ENCODE peak calls at places on chromosomes 13 and 19, in eight cellular contexts. One of them, this sample, is unnamed.
A peak's percentile ranks its signal among the peaks of the same experiment; 100 is the strongest.

GRCh38 chr13:102772042-102772425 is 1.6 kb downstream of the TEX30 start:
- DNase-seq in retinal pigment epithelial cell: no peak
- DNase-seq in activated CD4-positive, CD25-positive, alpha-beta regulatory T cell: no peak
- DNase-seq in nucleus accumbens: no peak
- DNase-seq in activated effector memory CD4-positive, alpha-beta T cell treated with anti-CD3 and anti-CD28 coated beads, Interleukin-2, amount 50 U/mL, for 16 hours: no peak
- DNase-seq in mammary epithelial cell: no peak
- DNase-seq in NCI-H2107: no peak
- DNase-seq in HTR-8/SVneo: no peak
- DNase-seq in this sample: no peak

GRCh38 chr13:40190656-40191100 is 475.8 kb downstream of the FOXO1 start:
- DNase-seq in activated effector memory CD4-positive, alpha-beta T cell treated with anti-CD3 and anti-CD28 coated beads, Interleukin-2, amount 50 U/mL, for 16 hours: peak; percentile 87
- DNase-seq in HTR-8/SVneo: peak; percentile 3
- DNase-seq in retinal pigment epithelial cell: peak; percentile 99
- DNase-seq in activated CD4-positive, CD25-positive, alpha-beta regulatory T cell: peak; percentile 67
- DNase-seq in NCI-H2107: no peak
- DNase-seq in mammary epithelial cell: peak; percentile 93
- DNase-seq in nucleus accumbens: peak; percentile 54
- DNase-seq in this sample: peak; percentile 78

GRCh38 chr13:40192516-40193257 is 473.8 kb downstream of the FOXO1 start:
- DNase-seq in mammary epithelial cell: no peak
- DNase-seq in HTR-8/SVneo: no peak
- DNase-seq in retinal pigment epithelial cell: no peak
- DNase-seq in NCI-H2107: no peak
- DNase-seq in activated CD4-positive, CD25-positive, alpha-beta regulatory T cell: no peak
- DNase-seq in activated effector memory CD4-positive, alpha-beta T cell treated with anti-CD3 and anti-CD28 coated beads, Interleukin-2, amount 50 U/mL, for 16 hours: no peak
- DNase-seq in nucleus accumbens: peak; percentile 32
- DNase-seq in this sample: no peak

GRCh38 chr13:44865722-44866484 is 123.4 kb downstream of the NUFIP1 start:
- DNase-seq in activated CD4-positive, CD25-positive, alpha-beta regulatory T cell: no peak
- DNase-seq in mammary epithelial cell: no peak
- DNase-seq in nucleus accumbens: no peak
- DNase-seq in retinal pigment epithelial cell: no peak
- DNase-seq in activated effector memory CD4-positive, alpha-beta T cell treated with anti-CD3 and anti-CD28 coated beads, Interleukin-2, amount 50 U/mL, for 16 hours: no peak
- DNase-seq in NCI-H2107: no peak
- DNase-seq in HTR-8/SVneo: no peak
- DNase-seq in this sample: no peak

GRCh38 chr19:49565261-49565660 is 15.1 kb downstream of the NOSIP start:
- DNase-seq in HTR-8/SVneo: no peak
- DNase-seq in retinal pigment epithelial cell: no peak
- DNase-seq in mammary epithelial cell: no peak
- DNase-seq in NCI-H2107: no peak
- DNase-seq in activated effector memory CD4-positive, alpha-beta T cell treated with anti-CD3 and anti-CD28 coated beads, Interleukin-2, amount 50 U/mL, for 16 hours: no peak
- DNase-seq in activated CD4-positive, CD25-positive, alpha-beta regulatory T cell: no peak
- DNase-seq in nucleus accumbens: no peak
- DNase-seq in this sample: no peak

GRCh38 chr19:47161876-47162489 is 31.3 kb downstream of the SAE1 start:
- DNase-seq in mammary epithelial cell: no peak
- DNase-seq in activated effector memory CD4-positive, alpha-beta T cell treated with anti-CD3 and anti-CD28 coated beads, Interleukin-2, amount 50 U/mL, for 16 hours: no peak
- DNase-seq in retinal pigment epithelial cell: no peak
- DNase-seq in HTR-8/SVneo: no peak
- DNase-seq in nucleus accumbens: no peak
- DNase-seq in activated CD4-positive, CD25-positive, alpha-beta regulatory T cell: no peak
- DNase-seq in NCI-H2107: no peak
- DNase-seq in this sample: no peak

GRCh38 chr13:113077953-113078894 is 27.4 kb upstream of the F7 start:
- DNase-seq in NCI-H2107: no peak
- DNase-seq in activated CD4-positive, CD25-positive, alpha-beta regulatory T cell: no peak
- DNase-seq in mammary epithelial cell: no peak
- DNase-seq in nucleus accumbens: no peak
- DNase-seq in retinal pigment epithelial cell: no peak
- DNase-seq in activated effector memory CD4-positive, alpha-beta T cell treated with anti-CD3 and anti-CD28 coated beads, Interleukin-2, amount 50 U/mL, for 16 hours: no peak
- DNase-seq in HTR-8/SVneo: no peak
- DNase-seq in this sample: no peak

GRCh38 chr19:47272448-47273312 is 2.0 kb upstream of the INAFM1 start:
- DNase-seq in nucleus accumbens: no peak
- DNase-seq in NCI-H2107: no peak
- DNase-seq in retinal pigment epithelial cell: peak; percentile 81
- DNase-seq in activated effector memory CD4-positive, alpha-beta T cell treated with anti-CD3 and anti-CD28 coated beads, Interleukin-2, amount 50 U/mL, for 16 hours: no peak
- DNase-seq in HTR-8/SVneo: no peak
- DNase-seq in mammary epithelial cell: no peak
- DNase-seq in activated CD4-positive, CD25-positive, alpha-beta regulatory T cell: no peak
- DNase-seq in this sample: no peak

GRCh38 chr19:4362871-4363545 is 19.6 kb downstream of the MPND start:
- DNase-seq in NCI-H2107: no peak
- DNase-seq in nucleus accumbens: no peak
- DNase-seq in HTR-8/SVneo: no peak
- DNase-seq in activated CD4-positive, CD25-positive, alpha-beta regulatory T cell: no peak
- DNase-seq in mammary epithelial cell: no peak
- DNase-seq in activated effector memory CD4-positive, alpha-beta T cell treated with anti-CD3 and anti-CD28 coated beads, Interleukin-2, amount 50 U/mL, for 16 hours: no peak
- DNase-seq in retinal pigment epithelial cell: no peak
- DNase-seq in this sample: peak; percentile 27